ENCODE peak calls at places on chromosomes 16 and 17, in five cellular contexts. M is mammary epithelial cell; G is NCI-H1092 treated with DMSO at 0.1 percent for 48 hours; V is GM12891; C is stimulated activated CD4-positive, alpha-beta T cell treated with anti-CD3 and anti-CD28 coated beads, Interleukin-2, amount 100 ng/mL, for 48 hours. A is an unnamed sample.

GRCh38 chr16:67884684-67885083 is at the start of gene NRN1L:
- DNase-seq in M (peak; percentile 78), C (no peak), V (no peak), G (no peak), A (peak; percentile 66)

GRCh38 chr17:76273435-76273921 is 8.3 kb downstream of the UBALD2 start:
- DNase-seq in G (no peak), V (no peak), M (no peak), C (no peak), A (no peak)

GRCh38 chr17:1229891-1230571 is 40.2 kb upstream of the BHLHA9 start:
- DNase-seq in G (no peak), V (no peak), M (no peak), C (no peak), A (no peak)

GRCh38 chr16:65202461-65202860 is 80.6 kb upstream of the CDH11 start:
- DNase-seq in M (no peak), C (no peak), G (no peak), V (no peak), A (peak; percentile 85)

GRCh38 chr17:38604479-38605229 is 1.1 kb downstream of the SRCIN1 start:
- DNase-seq in C (peak; percentile 17), V (no peak), G (peak; percentile 60), M (no peak), A (no peak)

GRCh38 chr17:61495161-61495857 is 43.1 kb downstream of the TBX4 start:
- DNase-seq in C (no peak), V (no peak), M (peak; percentile 89), G (no peak), A (no peak)

GRCh38 chr17:4950075-4950756 is 703 bp upstream of the ENO3 start:
- DNase-seq in V (no peak), G (peak; percentile 22), C (no peak), M (no peak), A (no peak)

GRCh38 chr16:53099318-53100130 is 44.7 kb downstream of the CHD9 start:
- DNase-seq in G (peak; percentile 93), V (peak; percentile 30), M (peak; percentile 98), C (peak; percentile 35), A (peak; percentile 95)

GRCh38 chr16:8676737-8677375 is 2.4 kb downstream of the ABAT start:
- DNase-seq in C (no peak), V (no peak), G (no peak), M (no peak), A (no peak)

GRCh38 chr16:11303405-11304138 is 22.4 kb upstream of the PRM1 start:
- DNase-seq in V (no peak), C (no peak), M (peak; percentile 29), G (peak; percentile 33), A (peak; percentile 67)

GRCh38 chr17:27858621-27859305 is 34.4 kb downstream of the LYRM9 start:
- DNase-seq in C (no peak), G (no peak), V (no peak), M (no peak), A (no peak)

GRCh38 chr16:75593825-75594820 is 27.9 kb downstream of the GABARAPL2 start:
- DNase-seq in M (peak; percentile 17), G (peak; percentile 52), V (no peak), C (no peak), A (peak; percentile 89)

GRCh38 chr16:75244844-75245758 is 6.3 kb downstream of the BCAR1 start:
- DNase-seq in G (no peak), V (no peak), M (peak; percentile 94), C (no peak), A (peak; percentile 69)

GRCh38 chr16:48534601-48535340 is 75.2 kb downstream of the N4BP1 start:
- DNase-seq in C (no peak), G (no peak), M (no peak), V (no peak), A (no peak)

GRCh38 chr17:49252148-49252682 is 21.6 kb upstream of the PHOSPHO1 start:
- DNase-seq in C (no peak), V (no peak), M (peak; percentile 12), G (no peak), A (no peak)

GRCh38 chr16:88289549-88290344 is 93.0 kb upstream of the ZNF469 start:
- DNase-seq in G (no peak), M (no peak), C (no peak), V (no peak), A (no peak)

GRCh38 chr17:82780981-82781893 is 29.4 kb downstream of the TBCD start:
- DNase-seq in M (no peak), C (no peak), G (no peak), V (no peak), A (no peak)

GRCh38 chr16:66935319-66936011 is at the start of gene CES2:
- DNase-seq in C (no peak), G (no peak), M (peak; percentile 85), V (no peak), A (peak; percentile 80)

GRCh38 chr17:39663688-39664580 is 1.2 kb upstream of the TCAP start:
- DNase-seq in V (no peak), C (no peak), G (no peak), M (no peak), A (no peak)

GRCh38 chr16:85520853-85521736 is 92.0 kb upstream of the GSE1 start:
- DNase-seq in C (no peak), M (peak; percentile 55), G (no peak), V (no peak), A (peak; percentile 68)

GRCh38 chr17:2222901-2223616 is 80.5 kb downstream of the SMG6 start:
- DNase-seq in V (no peak), G (no peak), M (peak; percentile 60), C (peak; percentile 17), A (peak; percentile 85)

GRCh38 chr17:81002409-81003361 is 11.0 kb downstream of the CHMP6 start:
- DNase-seq in C (no peak), M (peak; percentile 65), V (peak; percentile 19), G (peak; percentile 51), A (peak; percentile 62)

GRCh38 chr16:55955439-55955838 is 80.3 kb upstream of the CES5A start:
- DNase-seq in V (no peak), C (no peak), M (no peak), G (no peak), A (no peak)

GRCh38 chr17:27425991-27426390 is 30.3 kb upstream of the KSR1 start:
- DNase-seq in M (no peak), C (no peak), V (no peak), G (no peak), A (no peak)

GRCh38 chr17:32158870-32159585 is 16.7 kb downstream of the RHOT1 start:
- DNase-seq in C (no peak), G (no peak), V (no peak), M (no peak), A (no peak)

GRCh38 chr17:7077911-7078546 is 2.0 kb downstream of the CLEC10A start:
- DNase-seq in C (no peak), M (no peak), G (no peak), V (no peak), A (no peak)

GRCh38 chr17:59335685-59336084 is 4.2 kb downstream of the YPEL2 start:
- DNase-seq in V (no peak), G (no peak), M (no peak), C (no peak), A (no peak)

GRCh38 chr17:11140028-11140427 is 101.0 kb upstream of the SHISA6 start:
- DNase-seq in M (no peak), V (no peak), G (no peak), C (no peak), A (no peak)

GRCh38 chr16:29915590-29916247 is 10.3 kb downstream of the KCTD13 start:
- DNase-seq in C (no peak), G (no peak), M (peak; percentile 85), V (no peak), A (no peak)

GRCh38 chr17:67477687-67478086 is 100.6 kb downstream of the PITPNC1 start:
- DNase-seq in M (peak; percentile 76), C (peak; percentile 46), G (no peak), V (no peak), A (peak; percentile 85)

GRCh38 chr17:79850571-79851460 is 11.6 kb upstream of the CBX4 start:
- DNase-seq in C (no peak), M (peak; percentile 90), V (no peak), G (no peak), A (peak; percentile 88)

GRCh38 chr16:10741844-10742243 is 1.8 kb upstream of the NUBP1 start:
- DNase-seq in G (peak; percentile 70), V (no peak), C (no peak), M (no peak), A (no peak)

GRCh38 chr16:88356727-88357199 is 26.0 kb upstream of the ZNF469 start:
- DNase-seq in V (no peak), G (no peak), C (no peak), M (no peak), A (no peak)

A was measured in bronchial epithelial cell.